ENCODE peak calls at places on chromosomes 11 and 22, in five cellular contexts. Q, A, G, N and P are unnamed samples.

GRCh38 chr22:17501679-17502285 is 61.5 kb upstream of the SLC25A18 start:
- DNase-seq in N (no peak), Q (no peak), G (peak), A (peak), P (peak)

GRCh38 chr22:31313366-31314147 is 21.3 kb upstream of the PIK3IP1 start:
- DNase-seq in A (peak), G (peak), Q (peak), N (peak), P (peak)

GRCh38 chr11:279040-279965 is 1.1 kb downstream of the NLRP6 start:
- DNase-seq in N (no peak), Q (no peak), A (no peak), G (no peak), P (no peak)

GRCh38 chr11:64131657-64132387 is 34.1 kb downstream of the MACROD1 start:
- DNase-seq in N (no peak), Q (no peak), G (no peak), A (no peak), P (no peak)

GRCh38 chr11:2547806-2548205 is 103.0 kb downstream of the KCNQ1 start:
- DNase-seq in G (no peak), A (no peak), N (no peak), Q (no peak), P (no peak)

GRCh38 chr22:41915035-41915782 is at the start of gene SHISA8:
- DNase-seq in N (peak), Q (peak), G (peak), A (no peak), P (no peak)

GRCh38 chr22:44919691-44920090 is 90.1 kb downstream of the PHF21B start:
- DNase-seq in A (no peak), Q (no peak), N (no peak), G (no peak), P (no peak)

GRCh38 chr11:82261367-82261766 is 472.3 kb downstream of the FAM181B start:
- DNase-seq in N (no peak), A (no peak), G (no peak), Q (no peak), P (no peak)

GRCh38 chr11:67423466-67423865 is 4.8 kb upstream of the RPS6KB2 start:
- DNase-seq in G (no peak), A (no peak), Q (no peak), N (no peak), P (no peak)

GRCh38 chr22:41782316-41782715 is 18.2 kb upstream of the CCDC134 start:
- DNase-seq in A (no peak), G (no peak), Q (no peak), N (no peak), P (no peak)

GRCh38 chr11:27716850-27717249 is 16.6 kb upstream of the BDNF start:
- DNase-seq in N (no peak), Q (no peak), G (no peak), A (no peak), P (no peak)

GRCh38 chr11:96827164-96827563 is 437.4 kb downstream of the JRKL start:
- DNase-seq in G (peak), A (no peak), Q (no peak), N (no peak), P (no peak)

GRCh38 chr22:28929197-28929596 is 45.8 kb downstream of the ZNRF3 start:
- DNase-seq in N (no peak), G (no peak), A (no peak), Q (no peak), P (no peak)

GRCh38 chr11:120137611-120138521 is at the start of gene TRIM29:
- DNase-seq in G (no peak), N (no peak), Q (no peak), A (peak), P (no peak)

GRCh38 chr11:10896493-10896892 is 38.6 kb upstream of the ZBED5 start:
- DNase-seq in N (no peak), Q (no peak), G (no peak), A (no peak), P (no peak)

GRCh38 chr11:123603666-123604065 is 50.8 kb downstream of the SCN3B start:
- DNase-seq in G (no peak), N (no peak), A (no peak), Q (no peak), P (no peak)

GRCh38 chr11:75896843-75897419 is 81.9 kb downstream of the UVRAG start:
- DNase-seq in Q (no peak), G (peak), N (no peak), A (peak), P (no peak)

GRCh38 chr22:24423519-24424000 is 3.8 kb upstream of the ADORA2A start:
- DNase-seq in Q (peak), N (peak), A (peak), G (peak), P (no peak)

GRCh38 chr11:23236846-23237550 is 376.7 kb upstream of the CCDC179 start:
- DNase-seq in N (no peak), G (no peak), Q (no peak), A (no peak), P (no peak)

GRCh38 chr11:70541176-70541575 is 142.8 kb downstream of the CTTN start:
- DNase-seq in G (no peak), Q (no peak), A (no peak), N (no peak), P (no peak)

GRCh38 chr11:94870422-94870821 is 102.3 kb downstream of the AMOTL1 start:
- DNase-seq in G (no peak), A (no peak), N (no peak), Q (no peak), P (no peak)

GRCh38 chr11:12674571-12674935 is 332 bp downstream of the TEAD1 start:
- DNase-seq in Q (no peak), G (no peak), A (no peak), N (no peak), P (no peak)

GRCh38 chr22:23107487-23108323 is 34.1 kb downstream of the RSPH14 start:
- DNase-seq in G (peak), Q (no peak), N (no peak), A (no peak), P (no peak)

GRCh38 chr11:40235841-40236240 is 1223.6 kb downstream of the LRRC4C start:
- DNase-seq in G (no peak), A (no peak), N (no peak), Q (no peak), P (no peak)

GRCh38 chr11:10263929-10264328 is 30.1 kb downstream of the SBF2 start:
- DNase-seq in Q (no peak), N (no peak), G (no peak), A (peak), P (no peak)

GRCh38 chr11:44627911-44628729 is 62.7 kb downstream of the CD82 start:
- DNase-seq in Q (peak), G (peak), A (no peak), N (no peak), P (peak)

GRCh38 chr11:17703951-17704350 is 15.4 kb upstream of the MYOD1 start:
- DNase-seq in Q (no peak), G (no peak), A (no peak), N (no peak), P (no peak)